ENCODE peak calls at places on chromosomes 3 and 15, in four cellular contexts. Q, B, T and Y are unnamed samples.

GRCh38 chr3:61718565-61718964 is 157.2 kb downstream of the PTPRG start:
- DNase-seq in Q (no peak), B (no peak), T (no peak), Y (peak)

GRCh38 chr3:100869787-100870186 is 123.4 kb downstream of the ABI3BP start:
- DNase-seq in Q (peak), B (no peak), T (no peak), Y (no peak)

GRCh38 chr15:39835550-39835949 is 52.9 kb upstream of the FSIP1 start:
- DNase-seq in Q (no peak), B (no peak), T (no peak), Y (no peak)

GRCh38 chr3:41997702-41998551 is 36.0 kb upstream of the ULK4 start:
- DNase-seq in Q (no peak), B (no peak), T (no peak), Y (no peak)

GRCh38 chr15:73346735-73347312 is 21.9 kb downstream of the HCN4 start:
- DNase-seq in Q (peak), B (no peak), T (no peak), Y (peak)

GRCh38 chr3:168878655-168879054 is 782.9 kb upstream of the GOLIM4 start:
- DNase-seq in Q (peak), B (no peak), T (no peak), Y (no peak)

GRCh38 chr3:44289882-44290462 is 48.3 kb downstream of the TOPAZ1 start:
- DNase-seq in Q (no peak), B (no peak), T (no peak), Y (no peak)

GRCh38 chr3:164460851-164461250 is 617.4 kb downstream of the SI start:
- DNase-seq in Q (no peak), B (no peak), T (no peak), Y (no peak)

GRCh38 chr3:24111711-24112110 is 166.6 kb downstream of the NR1D2 start:
- DNase-seq in Q (no peak), B (no peak), T (no peak), Y (no peak)

GRCh38 chr15:91857772-91858171 is 4.3 kb downstream of the SLCO3A1 start:
- DNase-seq in Q (no peak), B (no peak), T (no peak), Y (no peak)

GRCh38 chr3:182713743-182714517 is 79.4 kb upstream of the ATP11B start:
- DNase-seq in Q (peak), B (no peak), T (no peak), Y (no peak)

GRCh38 chr3:90091557-90091956 is 984.1 kb downstream of the EPHA3 start:
- DNase-seq in Q (peak), B (no peak), T (no peak), Y (peak)

GRCh38 chr15:99454941-99455795 is 110.6 kb upstream of the MEF2A start:
- DNase-seq in Q (peak), B (peak), T (peak), Y (peak)

GRCh38 chr15:89023311-89023961 is 64.8 kb upstream of the ABHD2 start:
- DNase-seq in Q (no peak), B (no peak), T (no peak), Y (no peak)

GRCh38 chr3:41334426-41334825 is 135.1 kb downstream of the CTNNB1 start:
- DNase-seq in Q (no peak), B (no peak), T (no peak), Y (no peak)

GRCh38 chr3:57164606-57165573 is at the start of gene IL17RD:
- DNase-seq in Q (peak), B (peak), T (peak), Y (peak)

GRCh38 chr3:15206662-15207576 is 873 bp downstream of the CAPN7 start:
- DNase-seq in Q (peak), B (peak), T (no peak), Y (peak)

GRCh38 chr15:77021803-77022381 is 27.0 kb downstream of the PSTPIP1 start:
- DNase-seq in Q (peak), B (peak), T (no peak), Y (no peak)

GRCh38 chr3:173737167-173737808 is 339.7 kb downstream of the NLGN1 start:
- DNase-seq in Q (no peak), B (no peak), T (no peak), Y (no peak)

GRCh38 chr3:29144807-29145206 is 136.1 kb upstream of the RBMS3 start:
- DNase-seq in Q (peak), B (no peak), T (no peak), Y (peak)

GRCh38 chr3:167716920-167717319 is 17.8 kb downstream of the PDCD10 start:
- DNase-seq in Q (no peak), B (no peak), T (no peak), Y (no peak)

GRCh38 chr3:98325055-98325454 is 28.6 kb upstream of the OR5K4 start:
- DNase-seq in Q (no peak), B (no peak), T (no peak), Y (peak)
- H3K4me3 ChIP-seq in Q (no peak), B (no peak), T (no peak), Y (no peak)

GRCh38 chr3:158107508-158108095 is 1.4 kb upstream of the SHOX2 start:
- DNase-seq in Q (no peak), B (no peak), T (no peak), Y (no peak)

GRCh38 chr3:158105710-158106438 is at the start of gene SHOX2:
- DNase-seq in Q (peak), B (peak), T (no peak), Y (peak)

GRCh38 chr3:158108596-158108995 is 1.3 kb upstream of the RSRC1 start:
- DNase-seq in Q (no peak), B (no peak), T (no peak), Y (no peak)

GRCh38 chr3:158105124-158105709 is 1.0 kb downstream of the SHOX2 start:
- DNase-seq in Q (no peak), B (no peak), T (no peak), Y (no peak)

DNA sequence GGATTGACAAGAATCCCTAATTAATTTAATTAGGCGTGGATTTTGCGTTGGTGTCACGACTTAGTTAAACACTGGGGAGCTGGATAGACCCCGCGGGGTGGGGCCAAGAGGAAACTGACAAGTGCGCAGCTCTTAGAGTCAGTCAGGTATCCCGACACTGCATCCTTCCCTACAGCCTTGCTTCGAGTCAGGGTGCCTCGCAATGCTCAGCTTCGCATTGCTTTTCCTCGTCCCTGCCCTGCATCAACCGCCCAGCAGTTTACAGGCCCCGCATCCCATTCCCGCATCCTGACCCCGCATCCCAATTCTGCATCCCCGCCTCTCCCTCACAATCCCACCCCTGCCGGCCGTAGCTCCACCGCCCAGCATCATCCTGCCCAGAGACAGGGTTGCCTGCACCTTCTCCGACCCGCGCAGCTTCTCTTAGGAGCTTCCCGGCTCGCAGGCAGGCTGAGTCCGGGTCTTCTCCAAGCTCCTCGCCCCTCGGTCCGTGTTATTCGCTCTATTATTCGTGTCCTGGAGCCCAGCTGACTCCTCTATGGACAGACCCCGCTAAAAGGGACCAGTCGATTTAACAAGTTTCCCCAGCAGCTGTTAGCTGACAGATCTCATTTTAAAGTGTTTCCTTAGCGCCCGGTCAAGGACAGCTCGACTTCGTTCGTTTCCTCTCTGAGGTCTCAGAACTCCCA is 697 bp upstream of the SHOX2 start:
- DNase-seq in Q (no peak), B (no peak), T (no peak), Y (peak)
- H3K4me3 ChIP-seq in Q (peak), B (no peak), T (peak), Y (peak)

GRCh38 chr15:64892850-64893403 is 18.8 kb upstream of the ANKDD1A start:
- DNase-seq in Q (no peak), B (peak), T (no peak), Y (peak)
- H3K4me3 ChIP-seq in Q (no peak), B (no peak), T (peak), Y (no peak)

DNA sequence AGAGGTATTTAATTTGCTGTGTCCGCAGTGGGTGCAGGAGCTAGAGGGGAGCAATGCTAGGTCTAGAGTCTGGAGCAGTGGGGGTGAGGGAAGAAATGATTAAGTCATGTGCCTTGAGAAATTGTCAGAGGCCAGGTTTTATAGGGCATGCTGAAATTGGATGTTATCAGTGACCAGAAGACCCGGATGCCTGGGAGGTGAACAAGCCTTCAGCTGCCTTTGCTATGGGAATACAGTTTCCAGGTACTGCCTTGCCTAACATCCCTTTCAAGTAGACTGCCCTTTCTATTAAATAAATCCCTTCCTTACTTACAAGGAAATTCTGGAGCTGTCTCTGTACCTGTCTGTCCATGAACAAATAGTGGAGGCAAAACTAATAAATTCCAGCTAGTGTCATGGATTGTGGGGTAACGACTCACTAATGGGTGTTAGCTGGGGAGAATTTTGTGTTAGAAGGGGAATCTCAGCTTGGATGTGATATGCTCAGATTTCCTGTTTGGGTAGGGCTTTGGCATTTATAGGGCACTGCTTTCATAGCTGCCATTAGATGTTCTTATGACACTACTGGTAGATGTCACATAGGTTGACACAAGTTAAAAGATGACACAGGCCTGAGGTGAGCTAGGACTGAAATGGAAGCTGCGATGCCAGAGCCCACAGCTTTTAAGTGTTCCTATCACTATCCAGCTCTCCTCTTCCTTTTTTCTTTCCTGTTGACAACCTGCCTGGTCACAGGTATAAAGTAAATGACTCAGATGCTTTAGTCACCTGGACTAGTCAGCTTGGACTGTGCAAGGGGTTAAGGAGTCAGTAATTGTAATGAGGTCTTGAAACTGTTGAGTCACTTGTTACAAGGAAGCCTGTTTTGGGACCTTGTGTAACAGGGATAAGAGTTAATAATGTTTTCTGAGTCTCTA is 21.3 kb downstream of the CHD2 start:
- DNase-seq in Q (peak), B (no peak), T (no peak), Y (no peak)
- H3K4me3 ChIP-seq in Q (no peak), B (no peak), T (no peak), Y (no peak)

GRCh38 chr3:196643201-196643749 is 3.8 kb downstream of the NRROS start:
- DNase-seq in Q (no peak), B (peak), T (no peak), Y (peak)
- H3K4me3 ChIP-seq in Q (no peak), B (no peak), T (no peak), Y (no peak)

GRCh38 chr3:150385296-150386242 is 22.5 kb upstream of the TSC22D2 start:
- DNase-seq in Q (no peak), B (no peak), T (no peak), Y (no peak)
- H3K4me3 ChIP-seq in Q (no peak), B (no peak), T (no peak), Y (no peak)

GRCh38 chr3:132785292-132785691 is 63.1 kb upstream of the NPHP3 start:
- DNase-seq in Q (peak), B (no peak), T (no peak), Y (no peak)
- H3K4me3 ChIP-seq in Q (no peak), B (no peak), T (no peak), Y (no peak)

DNA sequence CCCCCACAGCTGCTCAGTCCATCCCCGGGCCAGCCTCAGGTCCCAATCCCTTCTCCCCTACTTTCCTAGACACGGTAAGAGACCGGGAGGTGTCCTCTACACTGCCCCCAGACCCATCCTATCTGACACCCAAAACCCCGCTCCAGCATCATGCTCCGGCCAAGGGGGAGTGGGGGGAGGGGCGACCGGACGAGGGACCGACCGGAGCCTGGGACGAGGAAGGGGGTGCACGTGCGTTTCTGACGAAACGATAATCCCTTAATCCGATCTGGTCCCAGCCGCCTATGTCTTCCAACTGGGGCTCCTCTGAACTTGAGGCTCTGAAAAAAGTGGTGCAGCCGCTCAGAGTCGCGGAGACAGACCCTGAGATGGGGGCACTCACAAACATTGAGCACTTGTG is 484 bp downstream of the CPLX3 start:
- DNase-seq in Q (no peak), B (no peak), T (no peak), Y (no peak)
- H3K4me3 ChIP-seq in Q (no peak), B (no peak), T (no peak), Y (no peak)